ENCODE peak calls at places on chromosomes 7 and 10, in six cellular contexts. F is pancreas, X is foreskin keratinocyte, T is ovary, C is omental fat pad, M is GM10248. L is an unnamed sample.

GRCh38 chr7:105808703-105809590 is 67.5 kb downstream of the ATXN7L1 start:
- DNase-seq in X (peak; percentile 90), T (no peak), C (no peak), M (peak; percentile 83), F (no peak), L (peak; percentile 95)

GRCh38 chr10:132448248-132448731 is 51.3 kb downstream of the PWWP2B start:
- DNase-seq in X (peak; percentile 77), T (peak; percentile 73), F (peak; percentile 83), M (peak; percentile 75), C (no peak), L (peak; percentile 76)

GRCh38 chr10:124473070-124473469 is 11.4 kb downstream of the LHPP start:
- DNase-seq in T (no peak), X (no peak), F (no peak), C (no peak), M (no peak), L (no peak)

GRCh38 chr7:100895956-100896742 is 461 bp upstream of the ACHE start:
- DNase-seq in M (no peak), F (peak; percentile 81), T (peak; percentile 51), X (no peak), C (no peak), L (no peak)

GRCh38 chr7:56079450-56080185 is 13.1 kb downstream of the PHKG1 start:
- DNase-seq in T (peak; percentile 79), F (peak; percentile 74), M (no peak), X (no peak), C (no peak), L (no peak)

GRCh38 chr10:93080350-93081046 is 6.8 kb downstream of the CYP26A1 start:
- DNase-seq in C (peak; percentile 53), T (peak; percentile 22), X (no peak), F (no peak), M (peak; percentile 85), L (no peak)

GRCh38 chr10:114363745-114364460 is 40.4 kb downstream of the AFAP1L2 start:
- DNase-seq in X (no peak), M (no peak), T (no peak), F (no peak), C (no peak), L (no peak)

GRCh38 chr7:144830024-144830785 is 5.6 kb downstream of the TPK1 start:
- DNase-seq in X (no peak), M (no peak), T (no peak), F (no peak), C (no peak), L (no peak)

L was measured in mammary epithelial cell.